ENCODE peak calls at places on chromosome 17, in six cellular contexts. E is IMR-90, Z is mammary epithelial cell, X is PC-9, V is fibroblast of lung, D is sigmoid colon. T is an unnamed sample.

GRCh38 chr17:32253117-32253611 is 12.5 kb upstream of the RHBDL3 start:
- DNase-seq in X (peak), V (peak), Z (peak), D (peak), E (peak), T (no peak)

GRCh38 chr17:58527949-58528348 is 13.5 kb upstream of the MTMR4 start:
- DNase-seq in X (no peak), Z (peak), V (peak), D (no peak), E (peak), T (no peak)

GRCh38 chr17:77054926-77055325 is 85.8 kb upstream of the SEC14L1 start:
- DNase-seq in E (no peak), V (no peak), X (no peak), Z (no peak), D (no peak), T (no peak)

GRCh38 chr17:1769826-1770477 is 8.1 kb downstream of the SERPINF1 start:
- DNase-seq in E (no peak), D (no peak), Z (peak), X (peak), V (no peak), T (no peak)

GRCh38 chr17:50887705-50888245 is 21.6 kb upstream of the TOB1 start:
- DNase-seq in X (no peak), E (no peak), D (no peak), V (no peak), Z (no peak), T (no peak)

GRCh38 chr17:63697341-63698286 is 2.3 kb downstream of the LIMD2 start:
- DNase-seq in X (no peak), V (no peak), E (no peak), Z (peak), D (no peak), T (no peak)

GRCh38 chr17:42121066-42121769 is at the start of gene KAT2A:
- DNase-seq in E (peak), Z (peak), D (peak), X (peak), V (peak), T (no peak)

GRCh38 chr17:77886387-77886728 is 72.1 kb upstream of the TNRC6C start:
- DNase-seq in E (no peak), Z (peak), X (no peak), V (no peak), D (no peak), T (no peak)

GRCh38 chr17:79667746-79668145 is 56.9 kb upstream of the RBFOX3 start:
- DNase-seq in V (no peak), D (peak), Z (no peak), X (no peak), E (no peak), T (no peak)

GRCh38 chr17:42518046-42518754 is 17.8 kb upstream of the NAGLU start:
- DNase-seq in V (peak), E (peak), X (peak), Z (peak), D (peak), T (peak)

GRCh38 chr17:64491034-64491860 is 5.6 kb downstream of the POLG2 start:
- DNase-seq in E (peak), Z (no peak), D (no peak), V (no peak), X (peak), T (no peak)

GRCh38 chr17:58488428-58488890 is 251 bp upstream of the HSF5 start:
- DNase-seq in X (no peak), Z (no peak), E (no peak), V (no peak), D (no peak), T (no peak)

GRCh38 chr17:36485805-36486203 is 677 bp upstream of the ZNHIT3 start:
- DNase-seq in E (no peak), D (no peak), X (no peak), V (no peak), Z (no peak), T (no peak)

GRCh38 chr17:76955191-76955590 is 87.0 kb downstream of the MGAT5B start:
- DNase-seq in E (no peak), X (no peak), Z (no peak), D (no peak), V (no peak), T (no peak)

GRCh38 chr17:76240461-76241204 is at the start of gene RNF157:
- DNase-seq in X (no peak), Z (no peak), E (peak), V (peak), D (peak), T (no peak)

GRCh38 chr17:12078791-12079190 is 58.1 kb downstream of the MAP2K4 start:
- DNase-seq in D (no peak), V (peak), E (peak), Z (peak), X (no peak), T (peak)

GRCh38 chr17:40475234-40476210 is 25.9 kb downstream of the TNS4 start:
- DNase-seq in X (no peak), V (no peak), Z (peak), D (no peak), E (no peak), T (no peak)

GRCh38 chr17:62179525-62180161 is 114.6 kb upstream of the MED13 start:
- DNase-seq in Z (peak), D (no peak), E (peak), X (peak), V (peak), T (no peak)

GRCh38 chr17:68087851-68088250 is 52.3 kb downstream of the KPNA2 start:
- DNase-seq in Z (no peak), X (no peak), E (no peak), V (no peak), D (no peak), T (no peak)

GRCh38 chr17:68314916-68315535 is 23.7 kb downstream of the ARSG start:
- DNase-seq in Z (no peak), D (no peak), X (peak), V (no peak), E (no peak), T (no peak)

GRCh38 chr17:69643686-69644085 is 229.2 kb downstream of the MAP2K6 start:
- DNase-seq in Z (no peak), E (no peak), X (no peak), V (no peak), D (no peak), T (no peak)

GRCh38 chr17:34542700-34543336 is 36.6 kb upstream of the TMEM132E start:
- DNase-seq in X (no peak), E (no peak), V (peak), D (no peak), Z (no peak), T (no peak)

GRCh38 chr17:45580914-45581313 is 90.4 kb upstream of the PLEKHM1 start:
- DNase-seq in V (no peak), X (no peak), E (no peak), Z (no peak), D (no peak), T (no peak)

GRCh38 chr17:74842599-74843351 is 16.9 kb downstream of the GRIN2C start:
- DNase-seq in V (peak), Z (no peak), X (peak), D (no peak), E (peak), T (no peak)

GRCh38 chr17:72297326-72298115 is 176.7 kb downstream of the SOX9 start:
- DNase-seq in D (no peak), E (peak), Z (peak), X (peak), V (peak), T (no peak)

GRCh38 chr17:4587195-4587594 is 2.9 kb downstream of the SMTNL2 start:
- DNase-seq in V (no peak), X (no peak), Z (no peak), E (no peak), D (no peak), T (no peak)

GRCh38 chr17:4588862-4589625 is 4.7 kb downstream of the SMTNL2 start:
- DNase-seq in D (no peak), E (no peak), V (no peak), X (no peak), Z (no peak), T (no peak)

GRCh38 chr17:4587803-4588202 is 3.5 kb downstream of the SMTNL2 start:
- DNase-seq in D (no peak), Z (no peak), V (no peak), X (no peak), E (no peak), T (no peak)

GRCh38 chr17:4586043-4586442 is 1.7 kb downstream of the SMTNL2 start:
- DNase-seq in D (peak), Z (no peak), X (no peak), V (no peak), E (no peak), T (no peak)

DNA sequence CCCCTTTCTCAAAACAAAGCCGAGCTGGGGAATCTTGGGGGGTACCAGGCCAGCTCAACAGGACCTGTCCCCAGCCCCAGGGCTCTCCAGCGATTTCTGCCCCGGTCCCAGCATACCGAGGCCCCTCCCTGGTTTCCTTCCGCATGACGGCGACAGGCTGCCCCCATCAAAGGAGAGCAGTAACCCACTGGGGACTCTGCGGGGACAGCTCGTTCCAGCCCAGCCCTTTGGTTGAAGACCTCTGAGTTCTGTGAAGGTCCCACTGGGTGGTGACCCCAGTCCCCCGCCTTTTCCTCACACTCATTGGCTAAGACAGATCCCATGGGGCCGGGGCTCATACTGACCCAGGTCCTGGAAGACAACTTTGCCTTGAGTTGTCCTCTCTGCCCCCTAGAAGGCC is 4.1 kb downstream of the SMTNL2 start:
- DNase-seq in V (no peak), X (no peak), D (peak), E (no peak), Z (no peak), T (no peak)
- H3K27ac ChIP-seq in V (no peak), X (no peak), D (no peak), E (no peak), Z (no peak), T (no peak)

GRCh38 chr17:9529033-9529748 is 46.4 kb downstream of the STX8 start:
- DNase-seq in D (no peak), V (peak), Z (peak), E (peak), X (no peak), T (no peak)
- TF ChIP-seq CTCF in D (peak), V (peak), Z (peak), E (peak), X (peak), T (peak)

GRCh38 chr17:48729335-48730239 is 1.0 kb upstream of the HOXB13 start:
- DNase-seq in D (peak), E (no peak), V (no peak), X (no peak), Z (no peak), T (no peak)
- H3K4me3 ChIP-seq in D (peak), E (no peak), V (no peak), X (no peak), Z (no peak), T (no peak)

DNA sequence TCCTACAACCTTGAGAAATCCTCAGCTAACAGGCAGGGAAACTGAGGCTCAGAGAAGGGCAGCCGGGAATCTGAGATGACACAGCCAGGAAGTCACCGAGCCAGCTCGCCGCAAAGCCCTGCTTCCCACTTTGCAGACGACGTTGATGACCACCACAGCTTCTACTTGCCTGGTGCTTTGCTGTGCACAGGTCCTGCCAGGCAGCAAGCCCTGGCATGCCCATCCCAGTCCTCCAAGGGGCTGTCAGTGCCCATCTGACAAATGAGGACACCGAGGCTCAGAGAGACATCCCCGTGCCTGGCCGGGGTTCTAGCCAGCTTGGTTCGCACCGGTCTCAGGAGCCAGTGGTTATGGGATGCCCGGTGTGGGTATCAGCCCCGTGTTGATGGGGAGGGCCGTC is 20.1 kb downstream of the KCNJ12 start:
- DNase-seq in V (no peak), Z (no peak), X (no peak), E (no peak), D (no peak), T (no peak)
- H3K27ac ChIP-seq in V (no peak), Z (no peak), X (no peak), E (no peak), D (no peak), T (no peak)

DNA sequence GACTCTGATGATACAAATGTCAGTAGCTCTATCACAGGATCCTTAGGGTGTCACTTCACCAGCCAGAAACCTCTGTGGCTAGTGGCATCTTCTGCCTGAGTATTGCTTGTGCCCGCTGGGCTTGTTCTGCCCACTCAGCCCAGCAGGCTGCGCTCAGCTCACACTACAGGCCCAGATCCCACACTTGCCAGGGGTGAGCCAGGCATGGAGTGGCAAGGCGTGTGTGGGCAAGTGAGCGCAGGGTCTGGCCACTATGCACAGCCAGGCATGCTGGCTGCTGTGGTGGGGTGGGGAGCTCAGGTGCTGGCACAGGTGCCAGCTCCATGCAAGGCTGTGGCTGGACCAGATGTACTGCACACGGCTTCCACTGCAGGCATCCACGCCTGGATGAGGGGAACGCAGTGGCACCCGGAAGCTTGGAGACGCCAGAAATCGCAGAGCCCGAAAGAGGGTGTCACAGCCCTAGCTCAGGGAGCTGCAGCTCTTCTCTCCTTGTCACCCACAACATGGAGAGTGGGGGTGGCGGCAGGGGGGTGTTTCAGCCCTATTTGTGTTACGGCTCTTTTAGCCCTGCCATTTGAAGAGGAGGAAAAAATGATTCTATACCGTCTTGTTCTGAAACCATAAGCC is 10.2 kb downstream of the CFAP97D1 start:
- DNase-seq in V (no peak), X (no peak), D (no peak), Z (peak), E (no peak), T (no peak)
- TF ChIP-seq CTCF in V (peak), X (peak), D (no peak), Z (peak), E (peak), T (peak)

GRCh38 chr17:17297217-17297616 is 6.0 kb upstream of the NT5M start:
- DNase-seq in E (peak), D (no peak), Z (no peak), X (no peak), V (no peak), T (no peak)
- H3K4me3 ChIP-seq in E (no peak), D (no peak), Z (no peak), X (no peak), V (no peak), T (no peak)

GRCh38 chr17:8075081-8075480 is 12.4 kb downstream of the ALOX12B start:
- DNase-seq in E (no peak), Z (no peak), D (peak), X (no peak), V (no peak), T (no peak)

GRCh38 chr17:8072339-8072726 is 15.2 kb downstream of the ALOX12B start:
- DNase-seq in E (no peak), D (no peak), X (no peak), Z (no peak), V (no peak), T (no peak)

GRCh38 chr17:8072727-8073461 is 14.6 kb downstream of the ALOX12B start:
- DNase-seq in Z (no peak), X (no peak), V (no peak), E (no peak), D (no peak), T (no peak)

GRCh38 chr17:8075574-8076342 is 11.8 kb downstream of the ALOX12B start:
- DNase-seq in D (no peak), E (no peak), V (no peak), X (no peak), Z (no peak), T (no peak)

GRCh38 chr17:8073627-8074485 is 13.7 kb downstream of the ALOX12B start:
- DNase-seq in D (peak), Z (peak), X (no peak), E (peak), V (peak), T (no peak)
- H3K27ac ChIP-seq in D (no peak), Z (no peak), X (no peak), E (no peak), V (no peak), T (peak)

GRCh38 chr17:731943-732787 is at the start of gene TLCD3A:
- DNase-seq in D (peak), E (peak), V (peak), Z (peak), X (peak), T (no peak)
- TF ChIP-seq CTCF in D (no peak), E (no peak), V (no peak), Z (no peak), X (no peak), T (no peak)